ENCODE peak calls at places on chromosomes 3 and 15, in five cellular contexts. X, R, T, K and Z are unnamed samples.

GRCh38 chr15:84649706-84650105 is 4.4 kb downstream of the WDR73 start:
- DNase-seq in X (no peak), R (no peak), T (no peak), K (no peak), Z (no peak)

GRCh38 chr15:47358876-47359275 is 358.4 kb upstream of the SEMA6D start:
- DNase-seq in X (no peak), R (no peak), T (no peak), K (no peak), Z (no peak)

GRCh38 chr3:46406786-46407611 is at the start of the genes CCR5AS and CCRL2:
- DNase-seq in X (peak), R (peak), T (no peak), K (no peak), Z (no peak)

GRCh38 chr3:10160346-10160745 is 4.4 kb upstream of the IRAK2 start:
- DNase-seq in X (no peak), R (no peak), T (no peak), K (no peak), Z (no peak)

GRCh38 chr15:28961391-28961790 is 75.6 kb downstream of the APBA2 start:
- DNase-seq in X (no peak), R (no peak), T (no peak), K (no peak), Z (no peak)

GRCh38 chr3:62445267-62445666 is 71.9 kb upstream of the FEZF2 start:
- DNase-seq in X (no peak), R (no peak), T (no peak), K (no peak), Z (no peak)

GRCh38 chr3:67947808-67948508 is 293.5 kb upstream of the SUCLG2 start:
- DNase-seq in X (no peak), R (no peak), T (no peak), K (peak), Z (no peak)

GRCh38 chr3:42501681-42502428 is 588 bp upstream of the VIPR1 start:
- DNase-seq in X (no peak), R (peak), T (no peak), K (no peak), Z (no peak)

GRCh38 chr3:11005686-11006256 is 13.2 kb downstream of the SLC6A1 start:
- DNase-seq in X (no peak), R (no peak), T (no peak), K (no peak), Z (no peak)

GRCh38 chr15:80991446-80991845 is 1.8 kb upstream of the MESD start:
- DNase-seq in X (no peak), R (no peak), T (no peak), K (no peak), Z (no peak)

GRCh38 chr3:99330924-99331532 is 307.4 kb upstream of the COL8A1 start:
- DNase-seq in X (no peak), R (no peak), T (no peak), K (no peak), Z (no peak)

GRCh38 chr15:101170568-101171350 is 81.1 kb downstream of the CHSY1 start:
- DNase-seq in X (no peak), R (no peak), T (no peak), K (no peak), Z (no peak)

GRCh38 chr3:71120012-71120411 is 463.5 kb downstream of the FOXP1 start:
- DNase-seq in X (no peak), R (no peak), T (no peak), K (no peak), Z (no peak)

GRCh38 chr3:196968233-196969000 is at the start of gene PIGZ:
- DNase-seq in X (no peak), R (peak), T (no peak), K (peak), Z (no peak)

GRCh38 chr3:55596212-55596611 is 109.1 kb upstream of the WNT5A start:
- DNase-seq in X (no peak), R (no peak), T (no peak), K (no peak), Z (no peak)

GRCh38 chr3:128617557-128618397 is 32.8 kb downstream of the RPN1 start:
- DNase-seq in X (peak), R (peak), T (peak), K (peak), Z (peak)

GRCh38 chr15:44215594-44215993 is 20.5 kb upstream of the FRMD5 start:
- DNase-seq in X (no peak), R (no peak), T (peak), K (no peak), Z (no peak)

GRCh38 chr3:54366839-54367238 is 244.5 kb downstream of the CACNA2D3 start:
- DNase-seq in X (no peak), R (no peak), T (no peak), K (peak), Z (peak)

GRCh38 chr3:159669024-159669476 is 319.6 kb upstream of the IL12A start:
- DNase-seq in X (no peak), R (no peak), T (peak), K (no peak), Z (no peak)